ENCODE peak calls at places on chromosome 2, in seven cellular contexts. Q is GM12878, F is HCT116, Y is H1, O is HepG2, W is SK-N-SH, S is K562. B is an unnamed sample.

GRCh38 chr2:233915133-233915532 is 2.0 kb upstream of the TRPM8 start:
- DNase-seq in O (no peak), F (no peak), Y (no peak), Q (no peak), W (peak), S (peak), B (no peak)

GRCh38 chr2:105406221-105406620 is 7.4 kb upstream of the FHL2 start:
- DNase-seq in S (peak), W (peak), O (no peak), Q (no peak), F (no peak), Y (no peak), B (no peak)

GRCh38 chr2:190765386-190766173 is 115.0 kb upstream of the GLS start:
- DNase-seq in W (peak), S (no peak), Y (no peak), F (peak), Q (no peak), O (no peak), B (no peak)

GRCh38 chr2:15703365-15703869 is 111.7 kb downstream of the DDX1 start:
- DNase-seq in O (no peak), F (no peak), W (no peak), S (no peak), Y (no peak), Q (no peak), B (no peak)

GRCh38 chr2:194271283-194271961 is 1385.6 kb upstream of the SLC39A10 start:
- DNase-seq in O (no peak), Q (no peak), Y (no peak), S (no peak), F (no peak), W (no peak), B (no peak)

GRCh38 chr2:238670341-238670681 is 177.6 kb upstream of the TWIST2 start:
- DNase-seq in Y (no peak), O (no peak), F (no peak), Q (no peak), S (no peak), W (no peak), B (no peak)

GRCh38 chr2:33650171-33650570 is 51.1 kb upstream of the FAM98A start:
- DNase-seq in Y (no peak), S (no peak), O (no peak), Q (no peak), F (no peak), W (no peak), B (no peak)

GRCh38 chr2:226721541-226721940 is 78.1 kb downstream of the IRS1 start:
- DNase-seq in Q (no peak), S (no peak), F (no peak), W (peak), O (no peak), Y (no peak), B (no peak)

GRCh38 chr2:71472019-71472418 is 18.7 kb downstream of the DYSF start:
- DNase-seq in W (no peak), S (no peak), Q (no peak), F (no peak), O (no peak), Y (no peak), B (no peak)

GRCh38 chr2:166404831-166405568 is 29.3 kb upstream of the SCN9A start:
- DNase-seq in O (no peak), W (no peak), Q (no peak), Y (no peak), S (no peak), F (no peak), B (no peak)

GRCh38 chr2:28469304-28469703 is 26.6 kb upstream of the PLB1 start:
- DNase-seq in F (no peak), Q (no peak), O (no peak), S (no peak), W (no peak), Y (no peak), B (no peak)

GRCh38 chr2:44753552-44754285 is 187.8 kb upstream of the SIX3 start:
- DNase-seq in W (peak), Y (no peak), S (no peak), Q (peak), O (no peak), F (no peak), B (no peak)

GRCh38 chr2:181574321-181574720 is 82.6 kb downstream of the CERKL start:
- DNase-seq in F (no peak), Y (no peak), S (no peak), W (no peak), Q (no peak), O (no peak), B (no peak)

GRCh38 chr2:30701782-30702181 is 105.5 kb downstream of the CAPN13 start:
- DNase-seq in W (no peak), S (no peak), F (no peak), Y (no peak), O (no peak), Q (no peak), B (no peak)

GRCh38 chr2:120805590-120805989 is 69.9 kb downstream of the GLI2 start:
- DNase-seq in O (no peak), S (no peak), Y (no peak), F (no peak), Q (no peak), W (no peak), B (no peak)

GRCh38 chr2:60405266-60405665 is 148.2 kb downstream of the BCL11A start:
- DNase-seq in Y (no peak), W (no peak), F (no peak), Q (no peak), S (no peak), O (no peak), B (no peak)

GRCh38 chr2:14263053-14263452 is 369.5 kb upstream of the LRATD1 start:
- DNase-seq in W (no peak), Y (no peak), O (no peak), Q (no peak), S (no peak), F (no peak), B (no peak)

GRCh38 chr2:79585701-79586428 is 73.0 kb downstream of the CTNNA2 start:
- DNase-seq in F (no peak), Q (no peak), S (no peak), O (no peak), W (peak), Y (no peak), B (no peak)

GRCh38 chr2:105179469-105180372 is 61.8 kb upstream of the GPR45 start:
- DNase-seq in F (peak), O (peak), W (peak), Q (no peak), Y (no peak), S (peak), B (peak)

GRCh38 chr2:109205447-109205846 is 76.4 kb downstream of the SH3RF3 start:
- DNase-seq in F (no peak), W (no peak), Q (no peak), O (no peak), Y (no peak), S (no peak), B (no peak)

GRCh38 chr2:42748846-42749245 is 15.1 kb downstream of the OXER1 start:
- DNase-seq in W (no peak), Q (no peak), S (no peak), O (no peak), F (no peak), Y (no peak), B (no peak)

GRCh38 chr2:64312622-64312948 is 141.4 kb upstream of the LGALSL start:
- DNase-seq in O (no peak), Q (no peak), W (no peak), F (no peak), S (no peak), Y (peak), B (no peak)

GRCh38 chr2:11573418-11574175 is 39.8 kb downstream of the GREB1 start:
- DNase-seq in Y (no peak), O (no peak), S (peak), W (no peak), Q (no peak), F (no peak), B (no peak)

GRCh38 chr2:118667964-118668363 is 179.5 kb downstream of the EN1 start:
- DNase-seq in F (no peak), Q (no peak), S (no peak), O (no peak), W (no peak), Y (no peak), B (no peak)

GRCh38 chr2:15313657-15314056 is 247.5 kb downstream of the NBAS start:
- DNase-seq in Y (no peak), F (no peak), Q (peak), O (no peak), W (no peak), S (peak), B (no peak)

GRCh38 chr2:43169987-43170732 is 56.2 kb downstream of the ZFP36L2 start:
- DNase-seq in O (no peak), S (peak), Y (peak), W (peak), F (no peak), Q (no peak), B (no peak)

GRCh38 chr2:240916571-240917008 is 10.5 kb downstream of the CROCC2 start:
- DNase-seq in F (no peak), W (peak), Q (no peak), O (no peak), S (no peak), Y (peak), B (no peak)

GRCh38 chr2:66434679-66435548 is at the start of gene MEIS1:
- DNase-seq in Y (peak), Q (no peak), S (peak), O (peak), F (no peak), W (peak), B (peak)

GRCh38 chr2:212941361-212941760 is 210.1 kb downstream of the IKZF2 start:
- DNase-seq in F (no peak), Q (no peak), W (no peak), Y (no peak), S (no peak), O (no peak), B (no peak)

GRCh38 chr2:24124003-24124585 is 825 bp downstream of the FAM228B start:
- DNase-seq in Y (no peak), O (no peak), S (no peak), F (no peak), Q (no peak), W (no peak), B (peak)

GRCh38 chr2:88350262-88350640 is 102.2 kb downstream of the FOXI3 start:
- DNase-seq in Y (no peak), W (peak), Q (no peak), O (no peak), S (no peak), F (no peak), B (no peak)

GRCh38 chr2:38178142-38178541 is 102.2 kb upstream of the CYP1B1 start:
- DNase-seq in W (no peak), Q (no peak), O (no peak), F (no peak), Y (no peak), S (no peak), B (peak)

GRCh38 chr2:1539441-1539840 is 126.2 kb downstream of the TPO start:
- DNase-seq in F (no peak), O (no peak), S (no peak), Q (no peak), W (no peak), Y (no peak), B (no peak)

GRCh38 chr2:108367776-108368175 is 10.0 kb upstream of the SULT1C4 start:
- DNase-seq in S (no peak), Q (no peak), O (no peak), F (no peak), Y (no peak), W (no peak), B (no peak)

GRCh38 chr2:239399404-239399999 is 1.3 kb downstream of the HDAC4 start:
- DNase-seq in O (peak), W (peak), S (peak), F (no peak), Y (no peak), Q (no peak), B (no peak)

GRCh38 chr2:152005612-152006011 is 93.2 kb downstream of the CACNB4 start:
- DNase-seq in S (no peak), O (no peak), F (no peak), Q (no peak), W (no peak), Y (no peak), B (no peak)

GRCh38 chr2:7801212-7801611 is 880.6 kb upstream of the ID2 start:
- DNase-seq in W (no peak), Y (no peak), O (no peak), S (no peak), F (no peak), Q (no peak), B (no peak)

GRCh38 chr2:237291138-237291792 is 122.7 kb downstream of the COL6A3 start:
- DNase-seq in Y (no peak), W (peak), Q (no peak), F (peak), S (peak), O (peak), B (peak)
- TF ChIP-seq JUND in Y (no peak), W (peak), Q (no peak), F (peak), S (no peak), O (no peak), B (no peak)

DNA sequence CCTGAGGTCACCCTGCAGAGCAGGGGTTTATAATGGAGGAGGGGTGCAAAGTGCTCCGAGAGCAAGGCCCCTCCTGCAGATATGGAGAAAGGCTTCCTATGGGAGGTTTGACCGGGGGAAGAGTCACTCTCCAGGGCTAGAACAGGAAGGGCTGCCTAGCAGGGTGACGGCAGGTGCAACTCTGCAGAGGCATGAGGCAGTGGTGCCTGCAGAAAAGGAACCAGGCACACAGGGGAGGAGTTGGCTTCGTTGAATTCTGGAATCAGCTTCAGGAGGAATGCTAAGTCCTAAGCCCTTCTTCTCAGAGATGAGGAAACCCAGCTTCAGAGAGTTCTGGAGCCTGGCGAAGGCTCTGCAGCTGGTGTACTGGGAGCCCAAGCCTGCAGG is 17.5 kb upstream of the HPCAL1 start:
- DNase-seq in S (no peak), W (no peak), Y (no peak), F (no peak), Q (no peak), O (no peak), B (no peak)
- TF ChIP-seq JUND in S (no peak), W (no peak), Y (no peak), F (no peak), Q (no peak), O (no peak), B (no peak)

DNA sequence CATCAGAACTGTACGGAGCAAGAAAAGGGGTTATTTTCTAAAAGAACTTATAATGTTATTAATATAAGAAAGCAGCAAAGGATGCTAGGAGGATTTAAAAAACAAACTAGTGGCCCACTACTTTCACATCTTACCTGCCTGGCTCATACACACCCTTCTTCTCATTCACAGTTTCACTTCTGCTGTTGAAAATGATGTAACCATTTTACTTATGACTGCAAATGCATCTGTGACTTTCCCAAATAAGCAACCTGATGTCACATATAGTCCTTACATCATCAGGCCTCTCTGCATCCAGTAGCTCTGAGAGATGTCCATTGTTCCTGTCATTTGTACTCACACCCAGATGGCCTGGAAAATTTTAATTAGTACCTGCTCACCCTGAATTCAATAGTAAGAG is 101.8 kb upstream of the MYO3B start:
- DNase-seq in S (no peak), Y (no peak), Q (no peak), O (no peak), F (no peak), W (no peak), B (no peak)
- TF ChIP-seq JUND in S (no peak), Y (no peak), Q (no peak), O (no peak), F (no peak), W (no peak), B (no peak)

GRCh38 chr2:46299365-46300263 is 2.4 kb downstream of the EPAS1 start:
- DNase-seq in F (no peak), S (peak), O (peak), Y (peak), W (peak), Q (no peak), B (no peak)
- TF ChIP-seq JUND in F (no peak), S (peak), O (no peak), Y (no peak), W (no peak), Q (no peak), B (no peak)

GRCh38 chr2:129004940-129005490 is 686.3 kb upstream of the HS6ST1 start:
- DNase-seq in S (no peak), Q (no peak), O (no peak), W (no peak), F (no peak), Y (no peak), B (no peak)

GRCh38 chr2:129006901-129007300 is 688.2 kb upstream of the HS6ST1 start:
- DNase-seq in S (no peak), Y (no peak), Q (no peak), F (no peak), W (no peak), O (no peak), B (no peak)

GRCh38 chr2:129002751-129003150 is 684.1 kb upstream of the HS6ST1 start:
- DNase-seq in Q (no peak), F (no peak), S (no peak), W (no peak), Y (no peak), O (no peak), B (no peak)

GRCh38 chr2:129006135-129006885 is 687.6 kb upstream of the HS6ST1 start:
- DNase-seq in S (no peak), W (no peak), F (no peak), Q (no peak), Y (no peak), O (no peak), B (no peak)

GRCh38 chr2:129004485-129004884 is 685.8 kb upstream of the HS6ST1 start:
- DNase-seq in Y (no peak), Q (no peak), O (no peak), S (no peak), F (no peak), W (no peak), B (no peak)
- TF ChIP-seq JUND in Y (no peak), Q (no peak), O (no peak), S (no peak), F (no peak), W (no peak), B (no peak)

GRCh38 chr2:18800240-18800971 is 211.0 kb upstream of the NT5C1B start:
- DNase-seq in Q (no peak), W (no peak), O (peak), Y (no peak), F (no peak), S (no peak), B (peak)
- TF ChIP-seq JUND in Q (no peak), W (no peak), O (peak), Y (no peak), F (no peak), S (no peak), B (peak)

GRCh38 chr2:96856776-96857673 is 791 bp downstream of the ANKRD39 start:
- DNase-seq in Y (peak), Q (no peak), S (peak), O (peak), F (no peak), W (no peak), B (no peak)

GRCh38 chr2:96861074-96861473 is 3.3 kb upstream of the ANKRD39 start:
- DNase-seq in S (no peak), Y (peak), O (no peak), Q (no peak), F (no peak), W (no peak), B (no peak)

GRCh38 chr2:96860065-96861029 is 2.5 kb upstream of the ANKRD39 start:
- DNase-seq in Y (peak), W (peak), F (no peak), O (no peak), S (no peak), Q (no peak), B (no peak)

GRCh38 chr2:96859681-96860064 is 1.9 kb upstream of the ANKRD39 start:
- DNase-seq in Y (no peak), S (no peak), F (no peak), W (no peak), Q (no peak), O (no peak), B (no peak)

DNA sequence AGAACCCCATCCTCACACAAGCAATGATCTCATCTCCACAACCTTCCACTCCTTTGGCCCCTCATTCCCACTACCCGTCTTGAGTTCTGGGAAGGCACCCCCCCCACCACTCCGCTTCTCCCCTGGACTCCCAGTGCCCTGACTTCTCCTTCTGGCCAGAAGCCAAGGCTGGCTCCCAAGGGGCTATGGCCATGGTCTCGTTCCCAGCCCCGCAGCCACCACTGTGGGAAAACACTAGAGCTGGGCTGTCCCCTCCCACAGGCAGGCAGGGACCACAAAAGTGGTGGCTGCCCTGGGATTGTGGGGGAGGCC is 1.5 kb upstream of the ANKRD39 start:
- DNase-seq in Q (no peak), Y (no peak), W (no peak), S (no peak), O (no peak), F (no peak), B (no peak)
- TF ChIP-seq JUND in Q (no peak), Y (no peak), W (no peak), S (no peak), O (no peak), F (no peak), B (no peak)

DNA sequence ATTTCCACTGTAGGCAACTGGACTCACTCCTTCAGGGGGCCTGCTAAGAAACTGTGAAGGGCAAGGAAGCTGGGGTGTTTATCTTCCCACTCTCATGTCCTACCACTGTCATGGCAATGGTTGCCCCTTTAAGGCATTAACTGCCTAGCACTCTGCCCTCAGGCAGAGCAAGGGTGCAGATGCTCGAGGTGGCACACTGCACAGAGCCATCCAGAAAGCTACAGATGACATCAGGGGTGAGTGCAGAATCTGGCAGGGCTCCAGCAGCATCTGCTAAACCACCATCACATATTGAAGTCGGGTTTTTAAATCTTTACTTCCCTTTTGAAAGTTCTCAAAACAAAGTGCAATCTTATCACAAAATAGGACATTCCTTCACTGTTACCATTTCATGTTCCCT is 75.4 kb downstream of the RAPGEF4 start:
- DNase-seq in Y (no peak), W (peak), Q (no peak), O (no peak), S (no peak), F (no peak), B (no peak)
- TF ChIP-seq JUND in Y (no peak), W (no peak), Q (no peak), O (no peak), S (no peak), F (no peak), B (no peak)

GRCh38 chr2:74481961-74482800 is 617 bp downstream of the CCDC142 start:
- DNase-seq in Y (peak), O (no peak), Q (no peak), S (peak), W (peak), F (no peak), B (peak)
- TF ChIP-seq JUND in Y (no peak), O (no peak), Q (no peak), S (no peak), W (no peak), F (no peak), B (no peak)

B was measured in T47D.